ENCODE peak calls at places on chromosomes 11 and 22, in nine cellular contexts. M, O, H, G, T, N, Y, A and R are unnamed samples.
A peak's percentile ranks its signal among the peaks of the same experiment; 100 is the strongest.

GRCh38 chr11:44036811-44037657 is 10.7 kb upstream of the ACCSL start:
- DNase-seq in M (peak; percentile 72), O (no peak), H (peak; percentile 96), G (peak; percentile 34), T (peak; percentile 65), N (peak; percentile 62), Y (peak; percentile 82), A (peak; percentile 84), R (peak; percentile 41)

GRCh38 chr11:120126543-120126942 is 11.4 kb downstream of the TRIM29 start:
- DNase-seq in M (no peak), O (no peak), H (no peak), G (no peak), T (no peak), N (no peak), Y (no peak), A (no peak), R (no peak)

GRCh38 chr11:3009481-3009880 is 17.4 kb upstream of the NAP1L4 start:
- DNase-seq in M (no peak), O (no peak), H (no peak), G (no peak), T (no peak), N (no peak), Y (no peak), A (no peak), R (no peak)

GRCh38 chr11:128505449-128506058 is 81.8 kb downstream of the ETS1 start:
- DNase-seq in M (no peak), O (no peak), H (no peak), G (no peak), T (no peak), N (no peak), Y (no peak), A (no peak), R (no peak)

GRCh38 chr22:32788884-32789624 is 12.5 kb upstream of the TIMP3 start:
- DNase-seq in M (no peak), O (no peak), H (no peak), G (no peak), T (no peak), N (no peak), Y (peak; percentile 72), A (no peak), R (no peak)

GRCh38 chr11:113974741-113975470 is at the start of gene HTR3A:
- DNase-seq in M (peak; percentile 6), O (no peak), H (peak; percentile 80), G (no peak), T (peak; percentile 57), N (peak; percentile 53), Y (no peak), A (peak; percentile 25), R (no peak)

GRCh38 chr11:17741487-17741886 is 6.9 kb downstream of the KCNC1 start:
- DNase-seq in M (no peak), O (no peak), H (no peak), G (no peak), T (no peak), N (no peak), Y (no peak), A (no peak), R (no peak)

GRCh38 chr22:30968015-30968923 is at the start of gene MORC2:
- DNase-seq in M (no peak), O (no peak), H (peak; percentile 89), G (no peak), T (peak; percentile 82), N (peak; percentile 75), Y (peak; percentile 15), A (peak; percentile 60), R (no peak)

GRCh38 chr22:45584121-45584570 is 81.5 kb downstream of the FBLN1 start:
- DNase-seq in M (peak; percentile 63), O (no peak), H (no peak), G (no peak), T (no peak), N (no peak), Y (peak; percentile 72), A (no peak), R (no peak)

DNA sequence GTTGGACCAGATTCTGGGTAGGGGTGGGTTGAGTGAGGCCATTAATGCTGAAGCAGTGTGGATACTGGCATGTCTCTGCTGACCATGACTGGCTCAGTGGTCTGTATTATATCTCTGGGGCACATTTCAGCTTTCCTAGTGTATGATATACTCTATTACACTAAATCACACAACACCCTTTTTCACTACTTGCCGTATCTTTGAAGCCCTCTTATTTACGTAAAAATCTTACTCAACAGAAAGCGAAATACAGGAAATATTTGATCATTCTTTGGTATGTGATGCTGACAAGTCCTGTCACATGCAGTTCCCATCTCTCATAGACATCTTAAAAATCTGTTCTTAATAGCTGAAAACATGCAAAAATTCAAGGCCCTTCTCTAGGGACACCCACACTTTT is 40.3 kb downstream of the OR5B17 start:
- DNase-seq in M (peak; percentile 40), O (no peak), H (no peak), G (no peak), T (no peak), N (no peak), Y (peak; percentile 80), A (no peak), R (no peak)
- H3K4me3 ChIP-seq in M (no peak overlapping the region), O (no peak overlapping the region), H (no peak overlapping the region), G (no peak overlapping the region), T (no peak overlapping the region), N (no peak overlapping the region), Y (no peak overlapping the region), A (no peak overlapping the region), R (no peak overlapping the region)

GRCh38 chr11:66002648-66003225 is 434 bp downstream of the BANF1 start:
- DNase-seq in M (peak; percentile 37), O (no peak), H (peak; percentile 39), G (no peak), T (no peak), N (peak; percentile 68), Y (peak; percentile 48), A (peak; percentile 63), R (no peak)
- TF ChIP-seq CTCF in M (no peak), O (no peak), H (no peak), G (peak; percentile 16), T (no peak), N (peak; percentile 20), Y (peak; percentile 23), A (no peak), R (peak; percentile 8)

DNA sequence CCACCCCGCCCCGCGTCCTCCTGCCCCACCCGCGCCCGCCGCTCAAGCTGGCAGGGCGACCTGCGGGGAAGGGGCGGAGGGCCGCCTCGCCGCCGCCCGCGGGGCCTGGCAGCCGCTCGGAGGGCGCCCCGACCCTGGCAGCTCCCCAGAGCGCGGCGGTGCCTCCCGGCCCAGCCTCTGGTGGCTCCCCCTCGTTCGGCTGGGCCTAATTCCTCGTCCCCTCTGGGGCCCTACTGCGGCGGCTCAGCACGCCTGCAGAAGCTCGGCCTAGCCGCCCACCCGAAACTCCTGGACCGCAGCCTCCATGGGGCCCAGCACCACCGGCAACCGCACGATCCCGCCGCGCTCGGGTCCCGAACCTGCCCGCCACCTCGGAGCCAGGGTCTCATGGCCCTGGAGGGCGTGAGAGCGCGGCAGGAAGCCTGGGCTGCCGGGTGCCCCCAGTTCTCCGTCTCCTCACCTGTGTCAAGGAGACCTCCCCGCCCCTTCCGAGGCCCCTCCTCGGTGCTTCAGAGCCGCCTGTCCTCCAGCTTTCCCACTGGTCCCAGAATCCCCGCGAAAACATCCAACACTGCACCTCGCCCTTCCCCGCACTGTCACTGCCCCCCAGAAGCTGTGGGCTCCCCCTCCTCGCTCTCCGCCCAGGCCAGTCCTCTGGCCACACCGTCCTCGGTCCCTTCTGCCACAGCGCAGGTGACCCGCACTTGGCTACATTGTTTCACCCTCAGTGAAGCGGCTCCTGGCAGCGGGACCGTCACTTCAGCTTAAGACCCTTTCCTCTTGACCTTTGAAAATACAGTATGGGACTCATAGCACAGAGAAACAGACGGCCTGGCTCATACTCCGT is 613 bp upstream of the GSC2 start:
- DNase-seq in M (no peak), O (no peak), H (no peak), G (no peak), T (no peak), N (no peak), Y (no peak), A (no peak), R (no peak)
- H3K4me3 ChIP-seq in M (no peak overlapping the region), O (no peak overlapping the region), H (peak overlapping the region; percentile 47), G (no peak overlapping the region), T (no peak overlapping the region), N (no peak overlapping the region), Y (no peak overlapping the region), A (no peak overlapping the region), R (no peak overlapping the region)

GRCh38 chr11:62392944-62393628 is 25.7 kb upstream of the SCGB1A1 start:
- DNase-seq in M (no peak), O (no peak), H (no peak), G (no peak), T (peak; percentile 26), N (no peak), Y (no peak), A (no peak), R (no peak)

GRCh38 chr11:62390237-62390636 is 28.6 kb upstream of the SCGB1A1 start:
- DNase-seq in M (no peak), O (no peak), H (no peak), G (no peak), T (peak; percentile 19), N (no peak), Y (no peak), A (no peak), R (no peak)

GRCh38 chr11:62392506-62392905 is 26.3 kb upstream of the SCGB1A1 start:
- DNase-seq in M (no peak), O (no peak), H (no peak), G (no peak), T (no peak), N (no peak), Y (no peak), A (no peak), R (no peak)

GRCh38 chr11:62390727-62391126 is 28.1 kb upstream of the SCGB1A1 start:
- DNase-seq in M (no peak), O (no peak), H (no peak), G (no peak), T (no peak), N (no peak), Y (peak; percentile 19), A (no peak), R (no peak)

GRCh38 chr11:62391642-62392425 is 27.0 kb upstream of the SCGB1A1 start:
- DNase-seq in M (no peak), O (no peak), H (peak; percentile 63), G (no peak), T (peak; percentile 13), N (no peak), Y (no peak), A (no peak), R (no peak)
- TF ChIP-seq CTCF in M (no peak), O (no peak), H (peak; percentile 54), G (no peak), T (no peak), N (no peak), Y (peak; percentile 3), A (no peak), R (peak; percentile 13)

GRCh38 chr11:66412110-66412509 is 8.7 kb upstream of the NPAS4 start:
- DNase-seq in M (no peak), O (no peak), H (no peak), G (no peak), T (no peak), N (no peak), Y (no peak), A (no peak), R (no peak)

GRCh38 chr11:66413167-66413566 is 7.7 kb upstream of the NPAS4 start:
- DNase-seq in M (no peak), O (no peak), H (no peak), G (no peak), T (no peak), N (no peak), Y (no peak), A (no peak), R (no peak)

GRCh38 chr11:66417000-66417399 is 3.8 kb upstream of the NPAS4 start:
- DNase-seq in M (no peak), O (no peak), H (peak; percentile 61), G (no peak), T (no peak), N (no peak), Y (no peak), A (no peak), R (no peak)

GRCh38 chr11:66415423-66415822 is 5.4 kb upstream of the NPAS4 start:
- DNase-seq in M (no peak), O (no peak), H (no peak), G (no peak), T (no peak), N (no peak), Y (no peak), A (no peak), R (no peak)

GRCh38 chr11:66414120-66414934 is 6.5 kb upstream of the NPAS4 start:
- DNase-seq in M (no peak), O (no peak), H (peak; percentile 89), G (no peak), T (no peak), N (no peak), Y (no peak), A (no peak), R (no peak)
- H3K4me3 ChIP-seq in M (no peak overlapping the region), O (no peak overlapping the region), H (peak overlapping the region; percentile 37), G (no peak overlapping the region), T (no peak overlapping the region), N (no peak overlapping the region), Y (no peak overlapping the region), A (no peak overlapping the region), R (no peak overlapping the region)